ENCODE peak calls at places on chromosome 14, in five cellular contexts. D, L, J, I and F are unnamed samples.

GRCh38 chr14:21476526-21476924 is 234 bp downstream of the RAB2B start:
- DNase-seq in D (no peak), L (no peak), J (peak), I (no peak), F (no peak)

GRCh38 chr14:36816481-36816880 is 154.8 kb downstream of the PAX9 start:
- DNase-seq in D (no peak), L (no peak), J (no peak), I (no peak), F (no peak)

GRCh38 chr14:95041477-95042020 is 115.8 kb downstream of the DICER1 start:
- DNase-seq in D (no peak), L (no peak), J (no peak), I (no peak), F (no peak)

GRCh38 chr14:20998674-20999366 is at the start of gene SLC39A2:
- DNase-seq in D (peak), L (peak), J (peak), I (peak), F (peak)

GRCh38 chr14:87017335-87017734 is 975.6 kb downstream of the GALC start:
- DNase-seq in D (no peak), L (no peak), J (no peak), I (no peak), F (no peak)

GRCh38 chr14:100717371-100717770 is 9.3 kb upstream of the DLK1 start:
- DNase-seq in D (no peak), L (no peak), J (no peak), I (no peak), F (no peak)

GRCh38 chr14:24813089-24813815 is 179.3 kb upstream of the GZMB start:
- DNase-seq in D (no peak), L (no peak), J (no peak), I (no peak), F (no peak)

GRCh38 chr14:58297412-58297761 is 968 bp upstream of the ARID4A start:
- DNase-seq in D (no peak), L (no peak), J (no peak), I (peak), F (no peak)

GRCh38 chr14:94026886-94027469 is 838 bp downstream of the OTUB2 start:
- DNase-seq in D (no peak), L (no peak), J (no peak), I (no peak), F (no peak)

GRCh38 chr14:62662811-62663477 is 382.3 kb downstream of the KCNH5 start:
- DNase-seq in D (no peak), L (no peak), J (no peak), I (no peak), F (no peak)

GRCh38 chr14:86796221-86797074 is 1196.5 kb downstream of the GALC start:
- DNase-seq in D (peak), L (no peak), J (no peak), I (no peak), F (no peak)

GRCh38 chr14:100900837-100901390 is 2.6 kb downstream of the RTL1 start:
- DNase-seq in D (no peak), L (no peak), J (peak), I (no peak), F (no peak)

GRCh38 chr14:92785601-92786426 is 8.3 kb upstream of the GOLGA5 start:
- DNase-seq in D (no peak), L (peak), J (peak), I (peak), F (no peak)

GRCh38 chr14:32201816-32202467 is at the start of gene RNU6-7:
- DNase-seq in D (no peak), L (no peak), J (no peak), I (peak), F (no peak)

GRCh38 chr14:97456958-97457357 is 659.8 kb downstream of the VRK1 start:
- DNase-seq in D (no peak), L (no peak), J (no peak), I (no peak), F (peak)

GRCh38 chr14:25090716-25091454 is 40.9 kb upstream of the STXBP6 start:
- DNase-seq in D (peak), L (peak), J (peak), I (peak), F (peak)

GRCh38 chr14:99564256-99564902 is 39.6 kb downstream of the CCDC85C start:
- DNase-seq in D (no peak), L (no peak), J (no peak), I (peak), F (no peak)

DNA sequence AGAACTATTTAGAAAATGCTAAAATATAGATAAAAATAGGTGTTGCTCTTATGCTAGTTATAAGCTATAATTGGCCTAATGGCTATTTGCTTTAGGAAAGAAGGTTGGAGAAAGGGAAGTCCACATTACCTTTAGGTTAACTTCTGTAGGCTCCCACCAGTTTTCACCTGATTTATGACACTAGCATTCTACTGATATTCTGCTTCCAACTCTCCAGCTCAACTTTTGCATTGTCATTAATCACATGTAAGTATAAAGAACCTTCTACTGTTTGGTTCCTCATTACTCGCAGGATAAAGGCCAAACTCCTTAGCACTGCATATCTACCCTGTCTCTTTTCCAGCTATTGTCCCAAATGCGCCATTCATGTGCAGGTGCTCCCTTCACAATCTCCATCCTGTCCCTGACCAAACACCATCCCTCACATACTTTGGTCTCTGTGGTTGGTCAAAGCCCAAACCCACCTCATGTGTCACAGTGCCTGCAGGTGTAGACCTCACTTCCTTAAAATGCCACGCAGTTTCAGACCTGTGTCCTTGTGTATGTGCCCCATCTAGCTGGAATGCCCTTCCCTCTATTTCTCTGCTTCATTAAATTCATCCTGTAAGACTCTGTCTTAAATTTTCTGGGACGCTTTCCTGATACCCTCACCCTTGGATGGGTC is 3.3 kb downstream of the DDHD1 start:
- DNase-seq in D (no peak), L (no peak), J (no peak), I (no peak), F (no peak)
- H3K4me3 ChIP-seq in D (no peak), L (peak), J (no peak), I (no peak), F (no peak)

GRCh38 chr14:64801800-64802199 is 77.9 kb downstream of the SPTB start:
- DNase-seq in D (no peak), L (no peak), J (peak), I (peak), F (no peak)
- TF ChIP-seq CTCF in D (peak), L (peak), J (peak), I (peak), F (peak)

GRCh38 chr14:68633131-68633991 is 159.5 kb downstream of the ZFP36L1 start:
- DNase-seq in D (no peak), L (no peak), J (no peak), I (no peak), F (no peak)

GRCh38 chr14:68634346-68634745 is 158.5 kb downstream of the ZFP36L1 start:
- DNase-seq in D (no peak), L (no peak), J (no peak), I (no peak), F (no peak)

GRCh38 chr14:68637106-68638021 is 155.5 kb downstream of the ZFP36L1 start:
- DNase-seq in D (peak), L (no peak), J (no peak), I (peak), F (no peak)

GRCh38 chr14:68636597-68636996 is 156.3 kb downstream of the ZFP36L1 start:
- DNase-seq in D (no peak), L (no peak), J (no peak), I (no peak), F (no peak)

GRCh38 chr14:68634874-68635601 is 157.8 kb downstream of the ZFP36L1 start:
- DNase-seq in D (no peak), L (no peak), J (no peak), I (no peak), F (no peak)
- H3K4me3 ChIP-seq in D (no peak), L (no peak), J (no peak), I (no peak), F (no peak)

DNA sequence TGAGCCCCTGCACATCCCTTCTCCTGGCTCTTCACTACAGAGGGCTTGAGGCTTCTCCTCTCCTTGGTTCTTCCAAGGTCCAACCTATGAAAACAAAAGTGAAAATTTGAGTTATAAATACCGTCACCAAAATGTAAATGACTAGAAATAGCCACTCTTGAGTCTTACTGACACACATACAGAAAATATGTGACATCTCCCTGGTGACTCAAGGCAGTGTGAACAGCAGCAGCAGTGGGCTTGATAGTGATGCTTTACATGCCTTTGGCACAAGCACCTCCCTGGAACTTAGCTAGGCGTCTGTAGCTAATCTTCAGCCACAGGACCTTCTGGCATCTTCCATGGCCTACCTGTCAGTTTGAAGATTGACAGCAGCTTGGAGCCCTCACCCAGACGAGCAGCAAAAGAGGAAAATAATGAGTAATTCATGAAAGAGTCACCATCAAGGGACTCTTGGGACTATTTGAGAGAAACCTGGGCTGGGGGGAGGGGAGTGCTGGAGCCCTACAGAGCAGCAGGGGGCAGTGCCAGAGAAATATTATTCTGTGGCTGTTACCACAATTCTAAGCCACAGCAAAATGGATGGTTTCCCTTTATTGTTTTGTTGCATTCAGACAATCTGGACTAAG is 158.0 kb downstream of the KCNK10 start:
- DNase-seq in D (no peak), L (no peak), J (no peak), I (no peak), F (no peak)
- TF ChIP-seq CTCF in D (no peak), L (no peak), J (no peak), I (no peak), F (no peak)

GRCh38 chr14:105864651-105865265 is 338.4 kb downstream of the TMEM121 start:
- DNase-seq in D (no peak), L (no peak), J (no peak), I (no peak), F (no peak)
- H3K4me3 ChIP-seq in D (no peak), L (no peak), J (no peak), I (no peak), F (no peak)